ENCODE peak calls at places on chromosomes 7 and 10, in four cellular contexts. L is PC-3, P is WTC11, T is H1. H is an unnamed sample.
A peak's percentile ranks its signal among the peaks of the same experiment; 100 is the strongest.

GRCh38 chr10:94279835-94280709 is 82.7 kb downstream of the NOC3L start:
- DNase-seq in L (peak; percentile 50), P (peak; percentile 77), T (peak; percentile 89), H (peak; percentile 36)

GRCh38 chr7:2521341-2521745 is 1.8 kb downstream of the LFNG start:
- DNase-seq in L (no peak), P (no peak), T (no peak), H (no peak)

GRCh38 chr10:131947631-131948347 is 33.9 kb downstream of the BNIP3 start:
- DNase-seq in L (peak; percentile 80), P (no peak), T (no peak), H (no peak)

GRCh38 chr10:115525141-115525540 is 432.0 kb downstream of the ATRNL1 start:
- DNase-seq in L (no peak), P (no peak), T (no peak), H (no peak)

GRCh38 chr7:106538638-106539037 is 122.3 kb downstream of the CCDC71L start:
- DNase-seq in L (no peak), P (no peak), T (no peak), H (no peak)

GRCh38 chr7:130841416-130841815 is 107.4 kb upstream of the KLF14 start:
- DNase-seq in L (no peak), P (no peak), T (no peak), H (no peak)

GRCh38 chr7:26279405-26279804 is 12.3 kb upstream of the SNX10 start:
- DNase-seq in L (peak; percentile 17), P (no peak), T (no peak), H (peak; percentile 41)

GRCh38 chr7:127535546-127536425 is 49.6 kb downstream of the GCC1 start:
- DNase-seq in L (no peak), P (no peak), T (no peak), H (no peak)

GRCh38 chr10:112307631-112308502 is 24.7 kb downstream of the TECTB start:
- DNase-seq in L (peak; percentile 51), P (peak; percentile 79), T (peak; percentile 79), H (peak; percentile 70)

DNA sequence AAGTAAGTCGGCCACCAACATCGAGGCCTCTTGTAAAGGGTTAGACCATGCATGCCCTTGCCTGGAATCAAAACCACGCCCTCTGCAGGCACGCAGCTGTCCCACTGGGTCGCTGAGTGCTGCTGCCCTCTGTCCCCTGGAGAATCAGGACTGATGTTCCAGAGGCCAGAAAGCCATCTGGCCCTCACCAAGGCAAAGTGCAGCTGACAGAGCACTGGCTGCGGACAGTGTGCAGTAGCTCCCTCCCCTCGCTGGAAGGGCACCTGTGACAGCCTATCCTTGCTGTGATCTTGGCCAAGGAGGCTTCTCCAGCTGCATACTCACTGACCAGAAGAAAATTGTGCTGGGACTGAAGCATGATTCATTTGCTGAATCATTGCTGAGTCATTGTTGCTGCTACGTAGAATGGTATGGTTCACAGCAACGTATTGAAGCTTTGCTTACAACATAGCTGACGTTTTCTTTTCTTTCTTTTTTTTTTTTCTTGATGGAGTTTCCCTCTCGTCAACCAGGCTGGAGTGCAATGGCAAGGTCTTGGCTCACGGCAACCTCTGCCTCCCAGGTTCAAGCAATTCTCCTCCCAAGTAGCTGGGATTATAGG is 30.4 kb downstream of the DDC start:
- DNase-seq in L (peak; percentile 98), P (no peak), T (no peak), H (no peak)
- TF ChIP-seq CTCF in L (peak; percentile 35), P (no peak), T (peak; percentile 46), H (no peak)

GRCh38 chr10:96642973-96643372 is 56.2 kb upstream of the TM9SF3 start:
- DNase-seq in L (peak; percentile 40), P (peak; percentile 84), T (peak; percentile 82), H (peak; percentile 56)
- TF ChIP-seq CTCF in L (peak; percentile 55), P (peak; percentile 59), T (peak; percentile 85), H (peak; percentile 70)

GRCh38 chr7:156118246-156118645 is 306.0 kb upstream of the SHH start:
- DNase-seq in L (no peak), P (no peak), T (no peak), H (no peak)

GRCh38 chr7:156113733-156114132 is 301.5 kb upstream of the SHH start:
- DNase-seq in L (peak; percentile 9), P (no peak), T (no peak), H (no peak)

GRCh38 chr7:156116514-156116913 is 304.3 kb upstream of the SHH start:
- DNase-seq in L (no peak), P (no peak), T (no peak), H (no peak)

GRCh38 chr7:156117542-156118245 is 305.4 kb upstream of the SHH start:
- DNase-seq in L (no peak), P (no peak), T (no peak), H (no peak)

GRCh38 chr7:156115582-156115981 is 303.3 kb upstream of the SHH start:
- DNase-seq in L (no peak), P (no peak), T (no peak), H (no peak)
- TF ChIP-seq CTCF in L (no peak), P (no peak), T (no peak), H (no peak)

GRCh38 chr10:80535671-80536360 is 1.9 kb upstream of the SH2D4B start:
- DNase-seq in L (no peak), P (peak; percentile 49), T (peak; percentile 78), H (peak; percentile 94)
- TF ChIP-seq CTCF in L (no peak), P (no peak), T (peak; percentile 40), H (peak; percentile 91)

DNA sequence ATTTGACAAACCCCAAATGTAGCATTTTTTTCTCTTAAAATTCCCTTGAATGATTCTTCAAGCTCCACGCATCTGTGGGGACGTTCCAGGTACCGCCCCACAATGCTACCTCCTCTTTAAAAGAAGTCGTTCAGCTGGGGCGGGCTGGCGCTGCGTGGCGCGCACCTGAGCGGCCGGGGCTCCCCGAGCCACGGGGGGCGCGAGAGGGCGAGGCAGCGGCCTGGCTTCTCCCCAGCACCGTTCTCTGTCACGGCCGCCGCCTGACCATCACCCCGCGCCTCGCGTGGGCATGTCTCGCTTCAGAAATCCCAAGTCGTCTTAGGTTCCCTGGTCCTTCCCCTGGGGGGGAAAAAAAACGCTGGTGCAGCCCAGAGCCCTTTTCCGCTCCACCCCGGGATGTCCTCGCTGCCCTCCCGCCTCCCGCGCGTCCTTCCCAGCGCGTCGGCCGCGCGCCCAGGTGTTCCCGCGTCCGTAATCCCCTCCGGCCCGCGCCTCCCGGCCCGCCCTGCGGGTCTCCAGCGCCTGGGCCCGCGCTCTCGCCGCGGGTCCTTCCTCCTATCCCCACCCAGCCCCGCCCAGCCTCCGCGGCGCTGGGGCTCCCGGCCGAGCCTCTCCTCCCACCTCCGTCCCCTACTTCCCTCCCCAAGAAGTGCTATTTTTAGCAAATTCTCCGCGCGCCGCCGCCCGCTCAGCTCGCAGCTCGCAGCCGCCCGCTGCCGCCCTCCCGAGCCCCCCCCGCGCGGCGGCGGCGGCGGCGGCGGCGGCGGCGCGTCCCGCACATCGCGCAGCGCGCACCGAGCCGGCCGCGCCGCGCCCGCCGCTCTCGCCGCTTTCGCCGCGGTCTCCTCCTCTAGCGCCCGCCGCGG is 58.8 kb upstream of the PRPS1L1 start:
- DNase-seq in L (peak; percentile 36), P (peak; percentile 36), T (peak; percentile 69), H (peak; percentile 39)
- TF ChIP-seq CTCF in L (no peak), P (no peak), T (no peak), H (no peak)

GRCh38 chr7:159240962-159241361 is 96.3 kb upstream of the VIPR2 start:
- DNase-seq in L (no peak), P (no peak), T (no peak), H (no peak)
- TF ChIP-seq CTCF in L (no peak), P (no peak), T (no peak), H (no peak)

H was measured in GM13976.